ENCODE peak calls at places on chromosomes 2 and 18, in five cellular contexts. N is HepG2, Q is NT2/D1, D is GM12878, A is H1. K is an unnamed sample.

GRCh38 chr18:70464343-70465114 is 175.7 kb downstream of the SOCS6 start:
- DNase-seq in Q (peak), N (peak), A (peak), D (no peak), K (peak)

GRCh38 chr2:62149708-62150107 is 46.2 kb upstream of the B3GNT2 start:
- DNase-seq in A (no peak), D (no peak), Q (no peak), N (no peak), K (no peak)

GRCh38 chr2:43280994-43281393 is 54.6 kb upstream of the ZFP36L2 start:
- DNase-seq in A (no peak), Q (no peak), N (no peak), D (no peak), K (no peak)

GRCh38 chr2:169480079-169480465 is 778 bp downstream of the BBS5 start:
- DNase-seq in A (no peak), D (no peak), Q (no peak), N (no peak), K (no peak)

GRCh38 chr2:119638891-119639539 is 40.0 kb upstream of the TMEM177 start:
- DNase-seq in Q (peak), D (no peak), N (no peak), A (peak), K (no peak)

GRCh38 chr2:143839456-143839855 is 680.5 kb downstream of the ZEB2 start:
- DNase-seq in D (no peak), A (no peak), Q (no peak), N (no peak), K (no peak)

GRCh38 chr2:207166039-207166348 is 246 bp upstream of the KLF7 start:
- DNase-seq in N (peak), Q (peak), D (peak), A (peak), K (peak)

GRCh38 chr2:101999122-101999789 is 7.5 kb downstream of the IL1R2 start:
- DNase-seq in D (no peak), N (peak), Q (no peak), A (no peak), K (no peak)

GRCh38 chr2:96315400-96316071 is 9.6 kb upstream of the ITPRIPL1 start:
- DNase-seq in N (peak), D (no peak), A (no peak), Q (no peak), K (no peak)

GRCh38 chr2:185044323-185044874 is 446.1 kb downstream of the ZNF804A start:
- DNase-seq in Q (peak), N (no peak), D (no peak), A (no peak), K (no peak)

GRCh38 chr2:175393851-175394250 is 212.3 kb upstream of the ATP5MC3 start:
- DNase-seq in D (no peak), N (no peak), A (no peak), Q (no peak), K (no peak)

GRCh38 chr2:171102802-171103201 is 57.9 kb downstream of the TLK1 start:
- DNase-seq in D (no peak), A (no peak), Q (no peak), N (peak), K (no peak)

GRCh38 chr2:43605851-43606250 is 10.0 kb upstream of the THADA start:
- DNase-seq in D (no peak), N (no peak), A (no peak), Q (no peak), K (no peak)

DNA sequence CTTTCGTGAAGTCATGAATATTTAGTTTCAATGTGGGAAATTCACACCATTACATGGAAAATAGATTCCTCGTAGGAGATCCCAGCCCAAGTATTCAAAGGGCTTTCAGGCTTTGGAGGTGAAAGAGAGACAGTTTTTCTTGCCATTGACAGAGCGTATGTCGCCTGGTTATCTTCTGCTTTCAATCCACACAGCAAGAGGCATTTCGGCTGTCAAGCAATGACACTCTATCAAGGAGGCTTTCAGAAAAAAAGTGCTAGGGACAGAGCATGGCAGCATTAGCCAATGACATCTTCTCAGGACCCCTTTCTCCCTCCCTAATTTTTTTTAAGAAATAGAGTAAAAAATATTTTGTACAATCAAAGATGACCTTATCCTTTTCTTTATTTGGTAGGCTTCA is 492.8 kb downstream of the TMEM182 start:
- DNase-seq in A (no peak), D (no peak), Q (no peak), N (no peak), K (no peak)
- TF ChIP-seq SUZ12 in A (no peak), D (no peak), Q (no peak), N (no peak), K (no peak)

GRCh38 chr18:37019157-37019571 is 190.2 kb downstream of the KIAA1328 start:
- DNase-seq in N (peak), D (no peak), Q (peak), A (peak), K (peak)
- TF ChIP-seq SUZ12 in N (no peak), D (no peak), Q (no peak), A (no peak), K (no peak)

DNA sequence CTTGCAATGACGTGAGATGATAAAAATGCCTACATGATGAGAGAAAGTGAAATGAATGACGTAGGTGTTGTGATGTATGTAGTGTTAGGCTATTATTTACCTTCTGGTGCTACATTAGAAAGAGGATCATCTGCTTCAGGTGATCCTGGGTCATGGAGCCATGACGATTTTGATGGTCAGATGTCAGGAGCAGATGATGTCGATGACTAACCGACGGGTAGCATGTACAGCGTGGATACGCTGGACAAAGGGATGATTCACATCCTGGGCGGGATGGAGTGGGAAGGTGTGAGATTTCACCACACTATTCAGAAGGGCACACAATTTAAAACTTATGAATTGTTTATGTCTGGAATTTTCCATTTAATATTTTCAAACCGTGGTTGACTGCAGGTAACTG is 43.5 kb upstream of the ACVR1C start:
- DNase-seq in Q (no peak), N (peak), D (no peak), A (no peak), K (no peak)
- TF ChIP-seq SUZ12 in Q (no peak), N (no peak), D (no peak), A (no peak), K (no peak)

GRCh38 chr2:33134086-33134763 is 187.5 kb downstream of the LTBP1 start:
- DNase-seq in A (no peak), Q (no peak), N (peak), D (no peak), K (no peak)
- TF ChIP-seq SUZ12 in A (no peak), Q (no peak), N (no peak), D (no peak), K (no peak)

DNA sequence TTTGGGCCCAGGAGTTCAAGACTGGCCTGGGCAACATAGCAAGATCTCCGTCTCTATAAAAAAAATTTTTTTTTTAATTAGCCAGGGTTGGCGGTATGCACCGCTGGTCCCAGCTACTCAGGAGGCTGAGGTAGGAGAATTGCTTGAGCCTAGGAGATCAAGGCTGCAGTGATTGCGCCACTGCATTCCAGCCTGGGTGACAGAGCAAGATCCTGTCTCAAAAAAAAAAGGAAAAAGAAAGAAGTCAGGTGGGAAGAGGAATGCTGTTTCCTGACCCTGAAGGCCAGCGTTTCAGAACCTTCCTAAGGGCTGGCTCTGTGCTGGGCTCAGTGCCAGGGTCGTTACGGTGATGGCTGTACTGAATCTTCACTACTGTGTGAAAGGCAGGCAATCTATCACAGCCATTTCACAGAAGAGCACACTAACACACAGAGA is 35.0 kb upstream of the AGAP1 start:
- DNase-seq in Q (peak), N (peak), D (no peak), A (no peak), K (no peak)
- TF ChIP-seq SUZ12 in Q (no peak), N (no peak), D (no peak), A (no peak), K (no peak)

DNA sequence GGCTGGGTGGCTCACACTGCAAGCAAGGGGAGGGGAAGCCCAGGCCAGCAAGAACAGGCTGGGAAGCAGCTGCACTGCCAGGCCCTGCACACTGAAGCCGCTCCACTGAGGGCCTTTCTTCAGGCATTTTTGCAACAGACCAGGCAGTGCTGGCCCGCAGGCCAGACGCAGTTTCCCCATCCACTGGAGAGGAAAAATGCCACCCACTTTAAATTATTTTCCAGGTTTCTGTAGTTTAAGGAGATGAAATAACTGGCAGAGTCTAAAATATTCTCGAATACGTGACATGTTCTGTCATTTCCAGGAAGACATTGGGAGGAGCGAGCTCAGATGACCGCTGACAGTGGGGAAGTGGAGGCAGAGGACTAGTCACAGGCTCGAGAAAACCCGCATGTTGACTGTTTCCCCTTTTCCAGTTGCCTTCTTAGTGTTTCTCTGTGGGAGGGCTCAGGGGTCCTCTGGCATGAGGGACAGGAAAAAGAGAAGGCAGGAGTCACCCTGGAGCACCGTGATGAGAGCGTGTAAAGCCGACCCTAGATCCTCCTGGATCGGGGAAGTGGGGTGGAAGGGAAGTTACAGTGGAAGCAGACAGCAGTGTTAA is 53.3 kb upstream of the B3GNT7 start:
- DNase-seq in A (no peak), Q (no peak), N (no peak), D (no peak), K (no peak)
- TF ChIP-seq SUZ12 in A (no peak), Q (no peak), N (no peak), D (no peak), K (no peak)

GRCh38 chr2:64592994-64593655 is 60.6 kb downstream of the SERTAD2 start:
- DNase-seq in D (no peak), A (no peak), Q (no peak), N (no peak), K (no peak)

GRCh38 chr2:64599469-64599868 is 54.2 kb downstream of the SERTAD2 start:
- DNase-seq in N (peak), Q (no peak), A (no peak), D (no peak), K (no peak)

GRCh38 chr2:64598226-64598625 is 55.5 kb downstream of the SERTAD2 start:
- DNase-seq in N (no peak), D (no peak), Q (no peak), A (no peak), K (no peak)

GRCh38 chr2:64594563-64594989 is 59.1 kb downstream of the SERTAD2 start:
- DNase-seq in A (no peak), Q (no peak), D (no peak), N (no peak), K (no peak)

DNA sequence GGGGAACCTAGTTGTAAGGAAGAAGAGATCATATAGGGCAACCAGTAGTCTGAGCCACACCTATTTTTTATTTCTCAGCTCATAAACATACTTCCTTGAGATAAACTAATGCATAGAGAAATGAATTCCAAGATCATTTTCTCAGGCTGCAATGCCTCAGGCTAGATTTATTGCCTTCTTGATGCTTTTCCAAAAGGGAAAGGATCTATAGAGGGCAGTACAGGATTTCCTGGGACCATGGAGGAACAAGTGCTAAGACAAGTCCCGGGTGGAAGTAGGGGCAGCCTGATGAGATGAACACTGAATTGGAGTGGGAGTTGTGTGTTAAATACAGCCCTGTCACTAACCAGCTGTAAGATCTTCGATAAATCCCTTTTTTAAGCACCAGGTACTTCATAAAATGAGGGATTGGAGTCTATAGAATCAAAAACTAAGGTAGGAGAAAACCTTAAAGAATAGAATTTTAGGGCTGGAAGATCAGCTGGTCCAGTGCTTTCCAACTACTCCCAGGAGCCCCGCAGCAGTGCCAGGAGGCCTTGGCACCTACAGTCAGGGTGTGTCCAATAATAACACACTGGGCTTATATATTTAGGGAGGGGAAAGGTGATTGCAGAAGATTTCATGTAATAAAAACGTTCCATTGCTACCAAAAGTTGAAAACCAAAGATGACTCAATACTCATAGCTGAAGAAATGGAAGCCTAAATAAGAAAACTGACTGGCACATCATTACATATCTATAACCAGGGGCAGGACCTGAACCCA is 58.1 kb downstream of the SERTAD2 start:
- DNase-seq in D (no peak), N (peak), Q (no peak), A (no peak), K (no peak)
- TF ChIP-seq SUZ12 in D (no peak), N (no peak), Q (no peak), A (no peak), K (no peak)

DNA sequence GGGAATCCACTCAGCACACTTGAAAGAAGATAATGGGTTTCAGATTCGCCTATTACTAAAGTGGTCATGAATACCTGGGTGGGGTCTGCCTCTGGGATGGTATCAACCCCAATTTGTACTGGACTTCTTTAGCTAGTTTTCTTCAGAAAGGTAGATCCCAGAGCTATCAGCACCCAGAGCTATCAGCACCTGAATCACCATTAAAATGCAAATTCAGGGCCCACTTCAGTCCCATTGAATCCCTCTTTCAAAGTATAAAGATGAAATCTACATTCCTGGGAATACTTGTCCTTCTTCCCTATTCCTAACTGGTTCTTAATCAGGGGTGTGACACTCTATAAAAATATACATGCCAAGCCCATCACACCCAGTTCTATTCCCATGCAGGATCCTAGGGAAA is 914.3 kb downstream of the DCC start:
- DNase-seq in Q (no peak), D (no peak), N (no peak), A (no peak), K (no peak)
- TF ChIP-seq SUZ12 in Q (no peak), D (no peak), N (no peak), A (no peak), K (no peak)

DNA sequence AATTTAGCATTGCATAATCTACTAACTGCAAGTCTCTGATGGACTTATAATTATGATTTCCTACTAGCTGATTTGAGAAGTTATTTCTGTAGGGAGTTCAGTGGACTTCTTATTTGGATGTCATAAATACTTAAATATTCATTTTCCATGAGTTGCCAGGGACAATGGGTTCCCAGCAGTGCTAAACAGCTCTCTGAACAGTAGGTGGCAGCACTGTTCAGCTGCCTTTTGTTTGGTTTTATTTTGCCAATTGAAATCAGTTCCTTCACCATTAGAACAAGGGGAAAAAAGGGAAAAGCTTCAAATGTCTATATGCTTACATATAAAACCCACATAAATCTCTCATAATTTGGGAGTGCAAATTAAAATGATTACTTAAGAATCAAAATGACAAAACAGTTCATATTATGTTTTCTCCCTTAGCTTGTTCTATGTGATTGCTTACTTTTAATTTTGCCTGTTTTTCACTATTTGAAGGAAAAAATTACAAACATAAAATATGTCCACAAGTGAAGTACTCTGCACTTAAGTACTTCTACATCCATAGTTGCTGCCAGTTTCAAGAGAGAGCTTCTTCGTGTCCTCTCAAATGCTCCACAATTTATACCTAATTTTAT is 898.9 kb downstream of the CPS1 start:
- DNase-seq in D (no peak), N (peak), A (no peak), Q (peak), K (peak)
- TF ChIP-seq SUZ12 in D (no peak), N (no peak), A (no peak), Q (no peak), K (no peak)

GRCh38 chr18:13136689-13137040 is 81.9 kb upstream of the LDLRAD4 start:
- DNase-seq in Q (no peak), A (peak), D (no peak), N (no peak), K (no peak)
- TF ChIP-seq SUZ12 in Q (no peak), A (no peak), D (no peak), N (no peak), K (no peak)